ENCODE peak calls at places on chromosomes 3 and 15, in seven cellular contexts. P, Y, K, S, F, U and V are unnamed samples.

GRCh38 chr3:151113342-151113741 is 27.9 kb downstream of the MED12L start:
- DNase-seq in S (no peak), F (no peak), Y (no peak), K (no peak), P (no peak), U (no peak), V (no peak)

GRCh38 chr15:67303490-67304363 is 49.1 kb downstream of the IQCH start:
- DNase-seq in Y (peak), K (peak), F (no peak), U (peak), P (no peak), S (peak), V (peak)

GRCh38 chr3:194487289-194488006 is 646 bp upstream of the ATP13A3 start:
- DNase-seq in Y (peak), S (no peak), P (peak), K (no peak), U (no peak), F (peak), V (peak)

GRCh38 chr15:95944193-95944592 is 386.3 kb upstream of the NR2F2 start:
- DNase-seq in F (no peak), K (peak), U (no peak), S (no peak), P (no peak), Y (no peak), V (no peak)

GRCh38 chr3:8500208-8500961 is 1.2 kb upstream of the LMCD1 start:
- DNase-seq in U (no peak), K (peak), S (no peak), P (no peak), Y (peak), F (no peak), V (peak)

GRCh38 chr3:181725830-181726229 is 14.1 kb downstream of the SOX2 start:
- DNase-seq in K (no peak), P (no peak), Y (no peak), S (no peak), F (no peak), U (no peak), V (no peak)

GRCh38 chr15:89175617-89176191 is 45.7 kb downstream of the RLBP1 start:
- DNase-seq in S (no peak), K (no peak), P (no peak), F (no peak), Y (no peak), U (no peak), V (no peak)

GRCh38 chr3:112013058-112013783 is 14.5 kb downstream of the TAGLN3 start:
- DNase-seq in S (peak), K (peak), U (peak), P (peak), F (peak), Y (peak), V (peak)

GRCh38 chr3:66326340-66326739 is 105.5 kb downstream of the SLC25A26 start:
- DNase-seq in K (no peak), Y (no peak), F (peak), P (no peak), U (no peak), S (no peak), V (no peak)

GRCh38 chr3:145704020-145704419 is 457.0 kb downstream of the PLOD2 start:
- DNase-seq in K (no peak), P (no peak), F (no peak), U (no peak), S (no peak), Y (peak), V (peak)

GRCh38 chr3:33380653-33381052 is 59.6 kb downstream of the UBP1 start:
- DNase-seq in K (no peak), S (no peak), U (no peak), F (no peak), Y (no peak), P (no peak), V (no peak)

GRCh38 chr15:97023131-97023844 is 692.8 kb downstream of the NR2F2 start:
- DNase-seq in S (no peak), K (no peak), Y (no peak), U (no peak), P (no peak), F (no peak), V (peak)

GRCh38 chr15:65793813-65794104 is 1.7 kb upstream of the DENND4A start:
- DNase-seq in K (no peak), P (no peak), F (no peak), S (no peak), Y (no peak), U (no peak), V (no peak)

GRCh38 chr15:78301326-78301725 is 1.9 kb upstream of the SKIC8 start:
- DNase-seq in Y (no peak), S (no peak), F (no peak), K (no peak), U (no peak), P (no peak), V (no peak)

GRCh38 chr15:33581032-33581431 is 270.3 kb downstream of the RYR3 start:
- DNase-seq in S (peak), Y (no peak), F (no peak), U (no peak), K (no peak), P (no peak), V (peak)

GRCh38 chr3:165753560-165753959 is 83.7 kb downstream of the BCHE start:
- DNase-seq in U (no peak), S (peak), F (no peak), Y (peak), P (no peak), K (no peak), V (peak)

GRCh38 chr3:65748326-65748725 is 290.4 kb downstream of the MAGI1 start:
- DNase-seq in K (no peak), P (no peak), F (no peak), U (no peak), S (no peak), Y (no peak), V (no peak)

DNA sequence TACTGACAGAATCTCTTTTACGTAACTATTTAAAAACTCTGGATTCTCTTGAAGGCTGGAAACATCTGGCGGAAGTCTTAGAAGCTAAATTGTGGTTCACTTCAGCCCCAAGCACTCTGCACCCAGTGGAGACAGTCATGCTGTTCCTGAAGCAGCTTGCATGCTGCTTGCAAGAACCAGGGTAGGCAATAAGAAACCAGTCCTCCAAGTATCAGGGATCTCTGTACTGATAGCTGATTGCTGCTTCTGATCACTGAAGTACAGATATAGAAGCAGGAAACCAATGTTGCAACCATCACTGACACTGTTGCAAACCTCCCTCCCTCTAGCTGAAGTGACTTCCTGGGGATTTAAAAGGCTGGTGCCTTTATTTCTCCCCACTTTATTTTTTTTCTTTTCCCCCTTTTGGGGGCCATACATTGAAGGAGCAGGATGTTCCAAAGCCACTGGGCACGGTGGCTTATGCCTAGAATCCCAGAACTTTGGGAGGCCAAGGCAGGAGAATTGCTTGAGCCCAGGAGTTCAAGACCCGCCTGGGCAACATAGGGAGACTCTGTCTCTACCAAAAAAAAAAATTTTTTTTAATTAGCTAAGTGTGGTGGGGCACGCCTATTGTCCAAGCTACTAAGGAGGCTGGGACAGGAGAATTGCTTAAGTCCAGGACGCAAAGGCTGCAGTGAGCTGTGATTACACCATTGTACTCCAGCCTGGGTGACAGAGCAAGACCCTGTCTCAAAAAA is 15.3 kb downstream of the SPCS1 start:
- DNase-seq in S (no peak), K (no peak), P (no peak), U (no peak), F (no peak), Y (no peak), V (no peak)
- H3K4me3 ChIP-seq in S (no peak), K (no peak), P (no peak), U (no peak), F (no peak), Y (no peak), V (no peak)

DNA sequence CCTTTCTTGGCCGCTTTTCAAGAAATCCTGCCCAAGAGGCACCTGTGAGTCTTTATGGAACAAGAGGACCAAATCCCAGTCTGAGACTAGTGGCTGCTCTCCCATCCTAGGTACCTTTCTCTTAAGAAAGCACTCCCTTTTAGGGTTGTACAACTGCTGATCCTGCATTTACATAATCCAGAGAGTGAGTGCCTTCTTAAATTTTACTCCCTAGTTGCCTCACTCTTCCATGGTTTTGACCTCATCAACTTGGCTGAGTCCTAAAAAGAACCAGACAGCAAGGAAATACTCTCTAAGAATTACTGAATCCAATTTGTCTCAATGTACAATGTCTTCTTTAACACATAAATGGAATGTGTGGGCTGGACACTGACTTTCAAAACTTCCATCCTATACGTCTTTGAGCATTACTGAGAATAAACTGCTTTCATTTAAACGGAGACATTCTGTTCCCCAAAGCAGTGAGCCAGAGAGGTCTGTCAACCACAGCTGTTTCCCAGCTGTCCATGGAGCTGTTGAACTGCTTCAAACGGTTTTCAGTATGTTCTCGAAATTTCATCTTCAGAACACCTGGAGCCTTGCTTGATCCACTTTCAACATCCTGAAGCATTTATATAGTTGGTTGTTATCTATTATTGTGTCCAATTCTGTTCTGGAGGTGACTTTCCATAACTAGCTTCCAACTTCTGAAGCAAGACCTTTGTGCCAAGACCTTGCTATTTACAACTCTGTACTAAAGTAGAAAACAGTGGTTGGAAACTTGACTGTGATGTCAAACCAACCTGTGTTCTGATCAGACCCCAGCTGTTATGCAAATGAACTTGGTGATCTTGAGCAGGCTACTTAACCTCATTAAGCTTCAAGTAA is 179.1 kb downstream of the SLC9A9 start:
- DNase-seq in P (no peak), F (no peak), K (no peak), S (no peak), Y (no peak), U (no peak), V (peak)
- H3K4me3 ChIP-seq in P (no peak), F (no peak), K (no peak), S (no peak), Y (no peak), U (no peak), V (no peak)

GRCh38 chr3:51388286-51389029 is 2.6 kb upstream of the RBM15B start:
- DNase-seq in P (no peak), K (peak), Y (peak), U (peak), F (peak), S (peak), V (no peak)
- H3K4me3 ChIP-seq in P (no peak), K (no peak), Y (no peak), U (no peak), F (no peak), S (no peak), V (no peak)

GRCh38 chr15:37107754-37108724 is 7.7 kb upstream of the MEIS2 start:
- DNase-seq in F (no peak), Y (no peak), U (no peak), P (no peak), S (no peak), K (no peak), V (no peak)

GRCh38 chr15:37105795-37106333 is 5.5 kb upstream of the MEIS2 start:
- DNase-seq in K (no peak), P (no peak), U (no peak), S (no peak), Y (no peak), F (no peak), V (no peak)

GRCh38 chr15:37107071-37107753 is 6.9 kb upstream of the MEIS2 start:
- DNase-seq in F (peak), U (no peak), S (no peak), Y (no peak), P (no peak), K (no peak), V (no peak)

GRCh38 chr15:37104413-37105392 is 4.4 kb upstream of the MEIS2 start:
- DNase-seq in F (peak), P (no peak), U (no peak), S (no peak), Y (no peak), K (no peak), V (no peak)

GRCh38 chr15:37106490-37107001 is 6.2 kb upstream of the MEIS2 start:
- DNase-seq in F (peak), P (peak), U (no peak), S (no peak), K (no peak), Y (no peak), V (peak)
- H3K4me3 ChIP-seq in F (peak), P (peak), U (no peak), S (no peak), K (no peak), Y (no peak), V (peak)

GRCh38 chr3:29280675-29281264 is at the start of gene RBMS3:
- DNase-seq in Y (peak), K (no peak), F (peak), U (peak), P (peak), S (peak), V (peak)
- H3K4me3 ChIP-seq in Y (peak), K (no peak), F (peak), U (peak), P (peak), S (peak), V (peak)

GRCh38 chr3:11062704-11063103 is 70.2 kb downstream of the SLC6A1 start:
- DNase-seq in U (no peak), K (no peak), F (no peak), P (no peak), Y (no peak), S (no peak), V (no peak)

GRCh38 chr3:11059090-11059798 is 66.7 kb downstream of the SLC6A1 start:
- DNase-seq in S (peak), K (peak), F (peak), P (peak), U (peak), Y (peak), V (peak)

GRCh38 chr3:11059799-11060115 is 67.2 kb downstream of the SLC6A1 start:
- DNase-seq in U (no peak), S (no peak), P (no peak), F (no peak), K (no peak), Y (no peak), V (no peak)

GRCh38 chr3:11057655-11058054 is 65.1 kb downstream of the SLC6A1 start:
- DNase-seq in Y (no peak), S (no peak), K (no peak), P (no peak), U (no peak), F (no peak), V (no peak)

DNA sequence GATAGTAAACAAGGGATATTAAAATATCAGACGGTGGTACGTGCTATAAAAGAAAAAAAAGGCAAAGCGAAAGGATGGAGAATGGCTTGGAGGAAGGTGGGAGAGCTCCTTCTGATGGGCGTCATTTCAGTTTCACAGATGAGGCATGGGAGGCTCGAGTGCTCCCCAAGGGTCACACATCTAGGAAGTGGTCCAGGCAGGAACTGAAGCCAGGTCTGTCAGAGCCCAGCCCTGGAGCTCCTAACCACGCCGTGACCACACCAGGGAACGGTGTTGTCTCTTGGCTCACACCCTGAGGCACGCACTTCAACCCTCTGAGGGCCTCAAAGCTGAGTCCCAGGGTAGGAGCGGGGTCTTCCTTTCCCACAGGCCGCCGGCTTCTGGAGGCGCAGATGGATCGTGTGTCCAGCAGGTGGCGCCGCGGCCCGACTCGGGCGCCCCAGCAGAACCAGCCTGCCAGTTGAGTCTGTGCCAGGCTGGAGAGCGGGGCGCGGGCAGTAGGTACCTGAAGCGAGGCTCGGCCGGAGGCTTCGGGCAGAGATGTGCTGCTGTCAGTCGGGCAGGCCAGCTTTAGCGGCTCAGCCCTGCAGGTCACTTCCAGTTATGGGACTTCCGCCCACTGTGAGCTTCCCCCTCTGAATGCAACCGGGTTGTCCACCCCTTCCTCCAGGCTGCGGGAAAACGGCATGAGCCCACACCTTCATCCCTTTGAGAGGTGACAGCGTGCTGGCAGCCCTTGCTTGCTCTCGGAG is 68.1 kb downstream of the SLC6A1 start:
- DNase-seq in K (peak), P (peak), U (peak), F (peak), S (peak), Y (peak), V (peak)
- H3K4me3 ChIP-seq in K (no peak), P (peak), U (no peak), F (no peak), S (no peak), Y (no peak), V (peak)

GRCh38 chr3:196220991-196221390 is 4.7 kb downstream of the SLC51A start:
- DNase-seq in S (no peak), K (no peak), F (no peak), Y (no peak), P (no peak), U (no peak), V (no peak)
- H3K4me3 ChIP-seq in S (no peak), K (no peak), F (no peak), Y (no peak), P (no peak), U (no peak), V (no peak)

DNA sequence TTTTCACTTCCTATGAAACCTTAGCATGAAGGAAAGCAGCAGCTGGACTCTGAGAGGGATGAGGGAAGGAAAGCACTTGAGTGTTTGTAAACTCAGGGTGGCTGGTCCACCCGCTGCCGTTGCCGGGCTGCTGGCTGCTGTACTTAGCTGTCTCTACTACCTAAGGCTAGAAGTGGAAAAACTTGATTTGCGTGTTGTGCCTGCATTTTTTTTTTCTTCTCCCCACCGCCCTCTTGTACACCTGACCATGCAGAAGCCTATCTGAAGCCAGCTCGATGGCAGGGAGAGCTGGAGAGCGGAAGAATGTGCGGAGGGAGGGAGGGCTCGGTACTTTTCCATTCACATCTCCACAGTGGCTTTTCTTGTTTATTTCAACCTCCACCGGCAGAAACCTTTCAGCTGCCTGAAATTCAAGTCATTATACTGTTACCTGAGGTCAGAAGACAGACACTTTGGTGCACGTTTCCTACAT is 4.8 kb upstream of the BCL6 start:
- DNase-seq in F (peak), U (peak), P (peak), K (peak), Y (peak), S (peak), V (peak)
- H3K4me3 ChIP-seq in F (peak), U (peak), P (peak), K (peak), Y (no peak), S (peak), V (peak)

GRCh38 chr3:120101624-120102023 is 7.4 kb upstream of the GSK3B start:
- DNase-seq in Y (no peak), K (no peak), F (no peak), P (no peak), U (no peak), S (no peak), V (no peak)

GRCh38 chr3:120102674-120103073 is 8.4 kb upstream of the GSK3B start:
- DNase-seq in Y (peak), P (no peak), U (no peak), F (no peak), K (no peak), S (peak), V (peak)

GRCh38 chr3:120102232-120102631 is 8.0 kb upstream of the GSK3B start:
- DNase-seq in K (no peak), P (no peak), U (no peak), Y (no peak), S (no peak), F (no peak), V (peak)

GRCh38 chr3:120100711-120101110 is 6.5 kb upstream of the GSK3B start:
- DNase-seq in U (no peak), S (no peak), K (no peak), Y (no peak), P (no peak), F (no peak), V (peak)

DNA sequence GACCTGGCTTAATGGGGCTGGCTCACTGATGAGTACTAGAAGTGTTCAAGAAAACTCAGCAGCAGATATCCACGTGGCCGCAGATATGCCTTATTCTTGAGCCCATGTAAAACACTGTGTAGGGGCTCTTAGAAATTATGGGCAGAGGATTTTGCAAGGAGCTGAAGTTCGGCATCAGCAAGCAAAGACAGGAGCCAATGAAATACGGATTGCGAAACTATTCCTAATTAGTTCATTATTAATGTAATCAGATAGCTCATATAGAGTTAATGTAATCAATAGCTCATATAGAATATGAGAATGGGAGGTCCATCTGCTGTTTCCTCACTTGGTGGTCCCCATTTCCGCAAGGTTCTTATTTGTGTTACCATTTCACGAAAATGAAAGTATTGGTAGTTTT is 9.0 kb upstream of the GSK3B start:
- DNase-seq in S (no peak), U (no peak), F (no peak), K (no peak), Y (no peak), P (no peak), V (no peak)
- H3K4me3 ChIP-seq in S (no peak), U (no peak), F (no peak), K (no peak), Y (no peak), P (no peak), V (no peak)

GRCh38 chr3:114294940-114295480 is 1.2 kb downstream of the TIGIT start:
- DNase-seq in K (no peak), U (no peak), Y (no peak), P (no peak), F (peak), S (no peak), V (no peak)

GRCh38 chr3:114293846-114294245 is at the start of gene TIGIT:
- DNase-seq in F (no peak), U (no peak), K (no peak), Y (no peak), P (no peak), S (no peak), V (no peak)

GRCh38 chr3:114299925-114300624 is 6.2 kb downstream of the TIGIT start:
- DNase-seq in U (no peak), Y (no peak), K (no peak), S (no peak), P (no peak), F (no peak), V (no peak)

GRCh38 chr3:114299421-114299820 is 5.6 kb downstream of the TIGIT start:
- DNase-seq in P (no peak), Y (peak), S (no peak), U (peak), F (peak), K (peak), V (no peak)
- H3K4me3 ChIP-seq in P (no peak), Y (no peak), S (no peak), U (no peak), F (no peak), K (no peak), V (no peak)